ENCODE peak calls at places on chromosomes 11 and 22, in five cellular contexts. One of them, this sample, is unnamed.

GRCh38 chr11:44566952-44567875 is 1.8 kb downstream of the CD82 start:
- DNase-seq in C1 segment of cervical spinal cord: peak
- DNase-seq in RCC 7860: no peak
- DNase-seq in nucleus accumbens: no peak
- DNase-seq in NCI-H1105 treated with DMSO at 0.1 percent for 48 hours: no peak
- DNase-seq in this sample: no peak

GRCh38 chr22:24434472-24435322 is 7.3 kb downstream of the ADORA2A start:
- DNase-seq in C1 segment of cervical spinal cord: no peak
- DNase-seq in RCC 7860: no peak
- DNase-seq in nucleus accumbens: no peak
- DNase-seq in NCI-H1105 treated with DMSO at 0.1 percent for 48 hours: no peak
- DNase-seq in this sample: no peak

GRCh38 chr11:86931059-86931964 is 23.9 kb downstream of the FZD4 start:
- DNase-seq in C1 segment of cervical spinal cord: no peak
- DNase-seq in RCC 7860: no peak
- DNase-seq in nucleus accumbens: no peak
- DNase-seq in NCI-H1105 treated with DMSO at 0.1 percent for 48 hours: no peak
- DNase-seq in this sample: no peak

GRCh38 chr11:104918113-104918824 is 20.0 kb upstream of the CASP12 start:
- DNase-seq in C1 segment of cervical spinal cord: no peak
- DNase-seq in RCC 7860: peak
- DNase-seq in nucleus accumbens: no peak
- DNase-seq in NCI-H1105 treated with DMSO at 0.1 percent for 48 hours: no peak
- DNase-seq in this sample: peak

GRCh38 chr22:29912605-29913398 is 29.8 kb downstream of the MTMR3 start:
- DNase-seq in C1 segment of cervical spinal cord: no peak
- DNase-seq in RCC 7860: peak
- DNase-seq in nucleus accumbens: no peak
- DNase-seq in NCI-H1105 treated with DMSO at 0.1 percent for 48 hours: no peak
- DNase-seq in this sample: no peak

GRCh38 chr11:79538775-79539174 is 97.9 kb upstream of the TENM4 start:
- DNase-seq in C1 segment of cervical spinal cord: no peak
- DNase-seq in RCC 7860: no peak
- DNase-seq in nucleus accumbens: no peak
- DNase-seq in NCI-H1105 treated with DMSO at 0.1 percent for 48 hours: no peak
- DNase-seq in this sample: no peak

GRCh38 chr11:20310137-20310536 is 53.4 kb upstream of the HTATIP2 start:
- DNase-seq in C1 segment of cervical spinal cord: peak
- DNase-seq in RCC 7860: no peak
- DNase-seq in nucleus accumbens: peak
- DNase-seq in NCI-H1105 treated with DMSO at 0.1 percent for 48 hours: peak
- DNase-seq in this sample: peak

GRCh38 chr11:62242021-62242420 is at the start of gene SCGB1D2:
- DNase-seq in C1 segment of cervical spinal cord: peak
- DNase-seq in RCC 7860: no peak
- DNase-seq in nucleus accumbens: no peak
- DNase-seq in NCI-H1105 treated with DMSO at 0.1 percent for 48 hours: peak
- DNase-seq in this sample: peak

GRCh38 chr11:15232496-15232895 is 117.8 kb downstream of the INSC start:
- DNase-seq in C1 segment of cervical spinal cord: no peak
- DNase-seq in RCC 7860: no peak
- DNase-seq in nucleus accumbens: no peak
- DNase-seq in NCI-H1105 treated with DMSO at 0.1 percent for 48 hours: no peak
- DNase-seq in this sample: no peak